ENCODE peak calls at places on chromosomes 4 and X, in eight cellular contexts. S, W, Q, B, D, O, I and F are unnamed samples.
A peak's percentile ranks its signal among the peaks of the same experiment; 100 is the strongest.

GRCh38 chrX:21666679-21667078 is 8.5 kb upstream of the KLHL34 start:
- DNase-seq in I (no peak), O (no peak), D (peak; percentile 2), W (no peak), S (no peak), B (peak; percentile 34), Q (no peak), F (no peak)

GRCh38 chr4:77074961-77075855 is 581 bp downstream of the CCNI start:
- DNase-seq in S (no peak), D (peak; percentile 70), W (peak; percentile 69), B (peak; percentile 66), O (peak; percentile 72), I (peak; percentile 59), Q (peak; percentile 68), F (peak; percentile 81)

GRCh38 chr4:56701156-56701471 is 20.0 kb upstream of the HOPX start:
- DNase-seq in I (no peak), W (no peak), D (no peak), S (no peak), O (no peak), B (no peak), Q (no peak), F (no peak)

GRCh38 chrX:106931831-106932491 is 11.8 kb downstream of the CLDN2 start:
- DNase-seq in W (no peak), Q (no peak), I (no peak), O (no peak), D (no peak), B (no peak), S (no peak), F (peak; percentile 16)

GRCh38 chr4:146927710-146928109 is 18.0 kb downstream of the TTC29 start:
- DNase-seq in O (no peak), S (no peak), D (peak; percentile 2), B (no peak), I (no peak), Q (no peak), W (no peak), F (no peak)

GRCh38 chrX:1380672-1381233 is 11.2 kb downstream of the SLC25A6 start:
- DNase-seq in W (no peak), Q (no peak), D (no peak), O (no peak), B (peak; percentile 27), S (no peak), I (no peak), F (no peak)

GRCh38 chr4:93396274-93396673 is 432.3 kb upstream of the ATOH1 start:
- DNase-seq in I (no peak), S (no peak), W (no peak), B (no peak), O (no peak), Q (no peak), D (peak; percentile 51), F (peak; percentile 21)

GRCh38 chrX:6383488-6383887 is 151.4 kb downstream of the VCX3A start:
- DNase-seq in W (no peak), O (no peak), B (no peak), D (no peak), S (no peak), Q (no peak), I (no peak), F (no peak)

GRCh38 chrX:115650916-115651315 is 89.9 kb downstream of the PLS3 start:
- DNase-seq in D (peak; percentile 56), S (peak; percentile 33), I (no peak), Q (no peak), W (no peak), B (peak; percentile 49), O (no peak), F (peak; percentile 42)

GRCh38 chr4:79294064-79294463 is 31.8 kb downstream of the NAA11 start:
- DNase-seq in S (no peak), I (no peak), W (no peak), D (peak; percentile 54), Q (no peak), O (no peak), B (no peak), F (peak; percentile 28)

GRCh38 chrX:48719958-48720357 is 23.4 kb downstream of the SUV39H1 start:
- DNase-seq in B (no peak), W (no peak), I (no peak), Q (no peak), S (no peak), O (no peak), D (no peak), F (no peak)

GRCh38 chr4:145719752-145720624 is 40.0 kb downstream of the C4orf51 start:
- DNase-seq in S (no peak), Q (no peak), D (no peak), O (no peak), I (peak; percentile 22), W (no peak), B (no peak), F (no peak)

GRCh38 chrX:72255445-72255844 is 16.6 kb upstream of the ERCC6L start:
- DNase-seq in D (no peak), B (no peak), S (no peak), Q (no peak), I (no peak), W (no peak), O (no peak), F (no peak)

GRCh38 chrX:72735561-72735960 is 21.5 kb upstream of the PHKA1 start:
- DNase-seq in I (no peak), S (no peak), O (no peak), Q (no peak), W (no peak), D (peak; percentile 52), B (peak; percentile 70), F (no peak)

GRCh38 chr4:138178566-138178965 is 63.6 kb downstream of the SLC7A11 start:
- DNase-seq in W (no peak), B (peak; percentile 70), O (no peak), S (no peak), D (peak; percentile 42), I (no peak), Q (no peak), F (no peak)

GRCh38 chr4:73944061-73944875 is 37.6 kb downstream of the PF4 start:
- DNase-seq in W (no peak), O (no peak), I (no peak), B (peak; percentile 2), Q (no peak), D (peak; percentile 29), S (no peak), F (peak; percentile 17)

GRCh38 chr4:107896651-107897050 is 34.7 kb upstream of the CYP2U1 start:
- DNase-seq in I (no peak), Q (no peak), W (no peak), S (no peak), B (no peak), D (no peak), O (no peak), F (no peak)

GRCh38 chr4:105751718-105752299 is 43.2 kb downstream of the GSTCD start:
- DNase-seq in I (no peak), B (no peak), O (no peak), D (no peak), S (no peak), Q (no peak), W (no peak), F (no peak)

GRCh38 chr4:108611360-108611759 is 9.0 kb upstream of the RPL34 start:
- DNase-seq in O (no peak), B (no peak), I (no peak), W (no peak), Q (no peak), S (no peak), D (peak; percentile 43), F (peak; percentile 45)

GRCh38 chrX:96889726-96890125 is 6.0 kb downstream of the RPA4 start:
- DNase-seq in W (no peak), O (no peak), I (no peak), D (peak; percentile 1), S (no peak), Q (no peak), B (no peak), F (no peak)

GRCh38 chrX:154411322-154411980 is at the start of gene TAFAZZIN:
- DNase-seq in S (peak; percentile 30), W (peak; percentile 59), Q (peak; percentile 59), B (peak; percentile 54), D (peak; percentile 50), I (peak; percentile 58), O (peak; percentile 54), F (peak; percentile 59)

GRCh38 chrX:459611-460010 is 72.9 kb upstream of the PPP2R3B start:
- DNase-seq in I (no peak), Q (no peak), W (no peak), O (no peak), S (no peak), D (no peak), B (no peak), F (no peak)

GRCh38 chr4:162456106-162456505 is 292.3 kb upstream of the FSTL5 start:
- DNase-seq in W (no peak), D (no peak), S (no peak), Q (no peak), O (no peak), B (no peak), I (no peak), F (no peak)

GRCh38 chr4:121791481-121791880 is 9.6 kb upstream of the EXOSC9 start:
- DNase-seq in B (peak; percentile 89), D (peak; percentile 72), O (no peak), S (no peak), I (no peak), Q (no peak), W (no peak), F (peak; percentile 68)

GRCh38 chrX:140697618-140698017 is 11.9 kb upstream of the LINC00632 start:
- DNase-seq in W (no peak), S (no peak), O (no peak), D (no peak), B (no peak), I (no peak), Q (no peak), F (no peak)

GRCh38 chr4:26468283-26468949 is 21.9 kb downstream of the CCKAR start:
- DNase-seq in Q (no peak), O (no peak), B (no peak), D (no peak), S (no peak), W (no peak), I (no peak), F (no peak)

GRCh38 chr4:16029329-16029728 is 54.5 kb downstream of the PROM1 start:
- DNase-seq in D (peak; percentile 80), I (no peak), W (no peak), O (no peak), Q (no peak), B (peak; percentile 69), S (no peak), F (peak; percentile 82)

GRCh38 chr4:176545886-176546285 is 226.1 kb downstream of the SPCS3 start:
- DNase-seq in B (peak; percentile 46), D (peak; percentile 41), W (no peak), I (no peak), Q (no peak), O (no peak), S (no peak), F (peak; percentile 19)

GRCh38 chrX:7286461-7286860 is 138.5 kb upstream of the PUDP start:
- DNase-seq in D (peak; percentile 37), W (no peak), Q (no peak), I (no peak), O (no peak), S (no peak), B (no peak), F (no peak)